ENCODE peak calls at places on chromosome 1, in eight cellular contexts. X is right cardiac atrium; N is neural progenitor cell; R is upper lobe of right lung; W is CD4-positive, CD25-positive, alpha-beta regulatory T cell; C is thyroid gland; S is DND-41; T is adipocyte. E is an unnamed sample.

GRCh38 chr1:223662943-223663342 is 2.6 kb downstream of the CAPN8 start:
- DNase-seq in X (no peak), W (no peak), C (no peak), S (no peak), R (no peak), N (no peak), T (no peak), E (no peak)

GRCh38 chr1:234776256-234776874 is 166.4 kb upstream of the IRF2BP2 start:
- DNase-seq in W (no peak), X (no peak), T (no peak), N (no peak), R (no peak), C (no peak), S (no peak), E (no peak)

GRCh38 chr1:96660051-96660450 is 61.5 kb upstream of the PTBP2 start:
- DNase-seq in W (no peak), R (no peak), C (no peak), S (no peak), X (no peak), T (no peak), N (no peak), E (no peak)

GRCh38 chr1:235917267-235917811 is 50.6 kb upstream of the LYST start:
- DNase-seq in W (no peak), S (peak), N (no peak), C (peak), R (peak), X (peak), T (peak), E (peak)

GRCh38 chr1:168391759-168392681 is 111.3 kb downstream of the TBX19 start:
- DNase-seq in X (no peak), R (no peak), S (no peak), N (no peak), C (no peak), W (no peak), T (no peak), E (no peak)

GRCh38 chr1:224340711-224341384 is 10.9 kb upstream of the NVL start:
- DNase-seq in T (peak), X (no peak), R (peak), C (peak), N (peak), S (no peak), W (no peak), E (no peak)

GRCh38 chr1:36883315-36883949 is 150.9 kb downstream of the GRIK3 start:
- DNase-seq in W (no peak), X (no peak), T (no peak), C (no peak), S (no peak), R (no peak), N (no peak), E (no peak)

GRCh38 chr1:190168116-190168515 is 309.5 kb downstream of the BRINP3 start:
- DNase-seq in R (no peak), C (no peak), N (no peak), T (peak), X (no peak), W (no peak), S (no peak), E (peak)

GRCh38 chr1:41902125-41902524 is 16.6 kb downstream of the HIVEP3 start:
- DNase-seq in C (no peak), T (peak), X (peak), W (no peak), S (peak), R (no peak), N (no peak), E (peak)

GRCh38 chr1:223079498-223079897 is 63.5 kb downstream of the TLR5 start:
- DNase-seq in T (no peak), S (no peak), X (no peak), R (no peak), C (no peak), W (no peak), N (no peak), E (no peak)

GRCh38 chr1:229718177-229718576 is 92.1 kb downstream of the URB2 start:
- DNase-seq in X (no peak), C (no peak), T (no peak), N (no peak), S (no peak), R (no peak), W (no peak), E (no peak)

GRCh38 chr1:39167632-39168209 is 36.8 kb upstream of the MACF1 start:
- DNase-seq in S (no peak), X (no peak), N (no peak), R (no peak), T (peak), C (peak), W (no peak), E (no peak)

DNA sequence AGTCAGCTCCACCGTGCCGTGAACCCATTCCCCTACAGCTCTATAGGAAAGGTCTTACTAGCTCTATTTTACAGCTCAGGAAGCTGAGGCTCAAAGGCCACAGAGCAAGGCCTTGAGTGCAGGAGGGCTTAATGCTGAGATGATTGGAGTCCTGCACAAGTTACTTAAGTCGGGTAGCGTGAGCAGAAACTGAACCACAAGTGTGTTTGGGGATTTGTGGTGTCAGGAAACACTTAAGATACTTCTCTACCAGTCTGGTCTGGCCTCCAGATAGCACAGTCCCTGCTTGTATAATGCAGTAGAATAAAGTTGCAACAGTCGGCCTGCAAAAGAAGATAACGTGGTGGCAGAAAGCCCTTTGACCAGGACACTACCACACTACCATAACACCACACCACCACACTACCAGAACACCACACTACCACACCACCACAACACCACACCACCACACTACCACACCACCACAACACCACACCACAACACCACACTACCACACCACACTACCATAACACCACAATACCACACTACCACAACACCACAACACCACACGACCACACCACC is 118.1 kb downstream of the SPSB1 start:
- DNase-seq in S (peak), N (peak), T (no peak), C (no peak), W (peak), X (no peak), R (no peak), E (no peak)
- H3K4me3 ChIP-seq in S (no peak), N (no peak), T (no peak), C (no peak), W (no peak), X (no peak), R (no peak), E (no peak)

DNA sequence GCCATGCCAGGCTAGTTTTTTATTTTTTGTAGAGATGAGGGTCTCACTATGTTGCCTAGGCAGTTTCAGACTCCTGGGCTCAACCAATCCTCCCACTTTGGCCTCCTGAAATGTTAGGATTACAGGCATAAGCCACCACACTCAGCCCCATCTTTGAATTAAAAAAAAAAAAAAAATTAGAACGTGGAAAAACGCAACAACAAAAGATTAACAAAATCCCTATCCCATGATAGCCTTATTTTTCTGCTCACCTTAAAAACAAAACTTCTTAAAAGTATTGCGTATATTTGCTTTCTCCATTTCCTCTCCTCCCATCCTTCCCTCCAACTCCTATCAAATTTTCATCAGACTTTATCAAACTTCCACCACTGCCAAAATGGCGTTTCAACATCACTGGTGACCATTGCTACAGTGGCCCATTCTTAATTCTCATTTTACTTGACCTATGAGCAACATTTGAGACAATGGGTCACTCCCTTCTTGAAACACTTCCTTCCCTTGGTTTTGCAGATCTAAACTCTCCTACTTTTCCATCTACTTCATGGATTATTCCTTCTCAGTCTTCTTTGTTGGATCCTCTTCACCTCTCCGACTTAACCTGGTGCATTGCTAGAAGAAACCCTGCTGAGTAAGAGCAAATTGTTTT is 579 bp upstream of the ZNF684 start:
- DNase-seq in N (no peak), C (no peak), R (no peak), W (no peak), T (peak), S (no peak), X (no peak), E (no peak)
- H3K4me3 ChIP-seq in N (peak), C (peak), R (peak), W (peak), T (peak), S (peak), X (peak), E (peak)

GRCh38 chr1:24536391-24536840 is 19.5 kb upstream of the NCMAP start:
- DNase-seq in C (peak), W (peak), S (peak), T (no peak), X (no peak), N (no peak), R (no peak), E (no peak)

GRCh38 chr1:24540051-24540905 is 15.6 kb upstream of the NCMAP start:
- DNase-seq in C (no peak), R (no peak), N (no peak), T (no peak), X (no peak), S (no peak), W (no peak), E (no peak)

GRCh38 chr1:24535778-24536177 is 20.1 kb upstream of the NCMAP start:
- DNase-seq in T (no peak), N (no peak), X (no peak), C (no peak), R (no peak), W (no peak), S (no peak), E (no peak)

DNA sequence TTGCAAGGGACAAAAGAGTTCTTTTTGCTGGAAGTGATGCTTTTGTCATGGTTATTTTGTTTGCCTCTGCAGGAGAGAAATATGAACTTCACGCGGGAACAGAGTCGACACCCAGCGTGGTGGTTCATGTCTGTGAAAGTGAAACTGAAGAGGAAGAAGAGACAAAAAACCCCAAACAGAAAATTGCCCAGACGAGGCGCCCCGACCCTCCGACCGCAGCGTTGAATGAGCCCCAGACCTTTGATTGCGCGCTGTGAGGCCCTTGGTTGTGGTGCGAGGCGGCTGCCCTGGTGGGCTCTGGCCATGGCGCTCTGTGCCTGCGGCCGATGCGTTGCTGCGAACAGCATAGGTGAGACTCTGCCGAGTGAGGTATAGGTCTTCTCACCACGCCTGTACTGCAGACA is 20.9 kb upstream of the NCMAP start:
- DNase-seq in R (no peak), N (no peak), C (no peak), S (peak), W (peak), X (no peak), T (no peak), E (no peak)
- H3K4me3 ChIP-seq in R (peak), N (no peak), C (no peak), S (peak), W (peak), X (no peak), T (no peak), E (no peak)

GRCh38 chr1:94698341-94698740 is 121.8 kb upstream of the SLC44A3 start:
- DNase-seq in N (no peak), X (no peak), C (no peak), W (no peak), R (no peak), T (peak), S (no peak), E (no peak)

GRCh38 chr1:94694234-94694915 is 125.8 kb upstream of the SLC44A3 start:
- DNase-seq in C (no peak), X (no peak), S (peak), N (no peak), T (no peak), R (no peak), W (no peak), E (no peak)

GRCh38 chr1:94698759-94699502 is 121.2 kb upstream of the SLC44A3 start:
- DNase-seq in S (no peak), X (no peak), W (no peak), T (peak), N (no peak), C (no peak), R (no peak), E (peak)

GRCh38 chr1:94701796-94702439 is 118.2 kb upstream of the SLC44A3 start:
- DNase-seq in R (no peak), X (no peak), N (no peak), C (no peak), W (no peak), S (peak), T (no peak), E (no peak)

GRCh38 chr1:94697839-94698238 is 122.3 kb upstream of the SLC44A3 start:
- DNase-seq in T (no peak), R (no peak), C (no peak), S (no peak), N (no peak), W (no peak), X (no peak), E (no peak)
- H3K4me3 ChIP-seq in T (no peak), R (no peak), C (no peak), S (no peak), N (no peak), W (no peak), X (no peak), E (no peak)

DNA sequence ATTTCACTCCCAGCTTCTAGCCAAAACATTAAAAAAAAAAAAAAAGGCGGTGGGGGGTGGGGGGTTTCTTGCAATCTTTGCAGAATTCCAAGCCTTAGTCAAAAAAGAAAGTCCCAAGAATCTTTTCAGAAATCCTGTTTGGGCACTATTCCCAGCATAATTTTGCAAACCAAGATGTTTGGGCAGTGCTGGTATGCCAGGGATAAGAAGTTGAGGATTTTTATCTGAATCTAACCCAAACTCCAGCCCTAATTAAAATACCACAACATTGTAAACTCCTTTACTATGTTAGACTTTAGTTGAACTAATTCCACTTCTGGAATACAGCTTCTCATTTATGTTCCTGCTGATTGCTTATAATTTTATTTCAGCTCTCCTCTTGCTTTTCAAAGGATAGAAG is 504.1 kb upstream of the ADGRL2 start:
- DNase-seq in N (no peak), S (no peak), T (peak), C (no peak), R (no peak), X (no peak), W (no peak), E (no peak)
- H3K4me3 ChIP-seq in N (no peak), S (no peak), T (no peak), C (no peak), R (no peak), X (no peak), W (no peak), E (no peak)

GRCh38 chr1:45518910-45519309 is 2.8 kb downstream of the PRDX1 start:
- DNase-seq in S (no peak), X (no peak), W (no peak), N (peak), R (no peak), C (peak), T (no peak), E (no peak)
- H3K4me3 ChIP-seq in S (no peak), X (peak), W (peak), N (no peak), R (peak), C (no peak), T (peak), E (peak)

DNA sequence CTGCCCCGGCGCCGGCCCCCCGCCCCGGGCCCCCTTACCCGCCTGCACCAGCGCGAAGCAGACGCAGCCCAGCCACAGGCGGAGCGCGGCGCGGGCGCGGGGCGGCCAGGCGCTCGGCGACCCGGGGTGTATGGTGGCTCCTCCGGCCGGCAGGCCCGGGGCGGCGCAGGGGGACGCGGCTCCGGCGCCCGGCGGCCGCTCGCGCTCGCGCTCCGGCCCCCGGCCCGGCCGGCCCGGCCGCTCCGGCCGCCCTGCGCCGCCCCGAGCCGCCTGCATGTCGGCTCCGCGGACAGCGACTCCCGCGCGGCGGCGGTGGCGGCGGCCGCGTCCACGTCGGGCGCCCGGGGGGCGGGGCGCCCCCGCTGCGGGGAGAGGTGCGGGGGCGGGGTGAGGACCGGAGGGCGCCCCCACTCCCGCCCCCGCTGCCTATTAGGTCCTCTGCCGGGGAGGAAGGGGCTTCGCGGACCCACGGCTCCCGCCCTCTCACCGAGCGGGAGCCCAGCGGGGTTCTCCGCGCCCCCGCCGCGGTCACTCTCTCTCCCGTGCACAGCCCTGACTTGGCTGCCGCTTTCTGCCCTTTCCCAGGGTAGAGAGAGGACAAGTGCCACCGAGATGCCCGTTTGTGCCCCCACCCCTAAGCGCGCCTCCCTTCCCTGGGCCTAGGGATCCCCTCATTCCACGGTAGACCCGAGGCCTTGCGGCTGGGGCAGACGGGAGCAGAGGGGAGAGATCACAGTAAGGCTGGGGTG is at the start of gene FNDC5:
- DNase-seq in S (no peak), R (no peak), X (no peak), C (peak), N (peak), T (peak), W (no peak), E (no peak)
- H3K4me3 ChIP-seq in S (no peak), R (peak), X (peak), C (no peak), N (peak), T (peak), W (no peak), E (peak)

DNA sequence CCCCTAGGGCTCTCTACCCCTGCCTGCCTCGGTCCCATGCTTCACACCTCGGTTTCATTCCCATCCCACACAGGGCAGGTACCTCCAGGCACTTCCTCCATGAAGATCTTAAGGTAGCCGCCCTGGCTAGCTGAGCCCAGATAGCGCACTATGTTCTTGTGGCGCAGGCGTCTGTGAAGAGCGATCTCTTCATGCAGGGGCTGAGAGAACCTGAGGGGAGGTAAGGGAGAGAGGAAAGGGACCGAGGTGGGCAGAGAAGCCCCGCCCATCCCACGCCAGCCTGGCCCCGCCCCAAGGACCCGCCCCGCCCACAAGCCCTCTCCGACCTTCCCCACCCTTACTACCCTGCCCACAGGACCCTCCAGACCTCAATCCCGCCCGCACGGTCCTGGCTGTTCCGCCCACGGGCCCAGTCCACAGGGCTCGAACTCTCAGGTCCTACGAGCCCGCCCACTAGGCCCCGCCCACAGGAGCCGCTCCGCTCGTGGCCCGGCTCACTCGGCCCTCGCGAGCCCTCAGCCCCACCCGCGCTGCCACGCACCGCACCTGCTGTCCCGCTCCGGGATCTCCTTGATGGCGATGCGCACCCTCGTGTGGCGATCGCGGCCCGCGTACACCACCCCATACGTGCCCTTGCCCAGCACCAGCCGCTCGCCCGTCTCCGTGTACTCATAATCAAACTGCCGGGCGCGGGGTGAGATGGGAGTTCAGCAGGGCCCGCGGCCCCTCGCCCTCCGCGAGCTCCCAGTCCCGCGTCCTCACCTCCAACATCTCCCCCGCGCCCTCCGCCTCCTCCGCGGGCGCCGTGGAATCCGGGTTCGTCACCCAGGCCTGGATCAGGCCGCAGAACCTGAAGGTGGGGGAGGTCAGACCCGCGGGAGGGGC is 6.4 kb downstream of the MAP3K6 start:
- DNase-seq in N (peak), T (no peak), W (peak), S (no peak), X (peak), C (no peak), R (peak), E (no peak)
- H3K4me3 ChIP-seq in N (peak), T (no peak), W (peak), S (no peak), X (peak), C (no peak), R (peak), E (no peak)

GRCh38 chr1:67892451-67893125 is 59.3 kb upstream of the GNG12 start:
- DNase-seq in W (no peak), R (no peak), T (no peak), N (no peak), X (no peak), S (no peak), C (no peak), E (no peak)
- H3K4me3 ChIP-seq in W (no peak), R (no peak), T (no peak), N (no peak), X (no peak), S (no peak), C (no peak), E (no peak)

E was measured in AG04450.